ENCODE peak calls at places on chromosomes 1 and 21, in seven cellular contexts. Q is AG08396; N is activated CD8-positive, alpha-beta memory T cell treated with anti-CD3 and anti-CD28 coated beads for 1 hour; G is fibroblast of gingiva; W is hepatocyte; T is cardiac fibroblast; P is lung. S is an unnamed sample.

GRCh38 chr1:40313329-40313957 is 3.6 kb downstream of the COL9A2 start:
- DNase-seq in P (no peak), Q (no peak), W (no peak), N (no peak), T (peak), G (peak), S (no peak)

GRCh38 chr1:53592521-53592982 is 133.4 kb downstream of the DMRTB1 start:
- DNase-seq in P (peak), T (peak), Q (peak), G (peak), N (no peak), W (peak), S (no peak)

GRCh38 chr1:119827010-119827409 is 15.8 kb upstream of the REG4 start:
- DNase-seq in G (no peak), W (no peak), N (no peak), T (no peak), P (peak), Q (no peak), S (no peak)

GRCh38 chr1:179264506-179264905 is 29.1 kb upstream of the SOAT1 start:
- DNase-seq in T (peak), W (no peak), P (no peak), N (no peak), G (no peak), Q (no peak), S (no peak)

GRCh38 chr1:159935305-159935704 is 10.0 kb upstream of the TAGLN2 start:
- DNase-seq in G (no peak), N (no peak), Q (no peak), P (no peak), T (no peak), W (no peak), S (no peak)

GRCh38 chr1:177360791-177361190 is 190.0 kb downstream of the BRINP2 start:
- DNase-seq in P (no peak), W (no peak), T (no peak), Q (no peak), G (no peak), N (no peak), S (no peak)

GRCh38 chr1:211095381-211095780 is 38.6 kb downstream of the KCNH1 start:
- DNase-seq in P (no peak), G (no peak), W (no peak), T (no peak), N (no peak), Q (no peak), S (no peak)

GRCh38 chr1:98903261-98903660 is 101.4 kb downstream of the PLPPR5 start:
- DNase-seq in P (no peak), T (peak), W (no peak), N (no peak), Q (peak), G (peak), S (no peak)

GRCh38 chr1:93716974-93717373 is 35.3 kb upstream of the BCAR3 start:
- DNase-seq in T (peak), W (no peak), Q (no peak), G (no peak), P (no peak), N (no peak), S (no peak)

GRCh38 chr1:239311331-239311730 is 75.0 kb upstream of the CHRM3 start:
- DNase-seq in P (no peak), Q (no peak), G (no peak), N (no peak), W (no peak), T (no peak), S (no peak)

GRCh38 chr1:58823481-58824010 is 39.7 kb upstream of the JUN start:
- DNase-seq in W (peak), P (no peak), G (no peak), N (no peak), T (peak), Q (peak), S (no peak)

GRCh38 chr1:100391675-100392074 is 39.4 kb downstream of the CDC14A start:
- DNase-seq in W (no peak), N (no peak), P (no peak), T (no peak), G (no peak), Q (no peak), S (no peak)

GRCh38 chr21:44932366-44933181 is 7.3 kb upstream of the SLX9 start:
- DNase-seq in G (no peak), W (peak), N (no peak), P (no peak), T (no peak), Q (peak), S (no peak)

GRCh38 chr1:100362821-100363466 is 10.6 kb downstream of the CDC14A start:
- DNase-seq in Q (no peak), G (peak), W (no peak), T (no peak), P (no peak), N (no peak), S (no peak)

GRCh38 chr1:202553560-202554038 is 156.7 kb downstream of the SYT2 start:
- DNase-seq in W (peak), T (peak), Q (no peak), P (no peak), G (no peak), N (no peak), S (no peak)

GRCh38 chr1:119632836-119633235 is 15.2 kb downstream of the ZNF697 start:
- DNase-seq in N (no peak), T (peak), W (no peak), G (no peak), Q (no peak), P (no peak), S (no peak)

GRCh38 chr1:9198538-9199361 is 35.8 kb upstream of the H6PD start:
- DNase-seq in G (no peak), T (peak), P (no peak), N (no peak), W (peak), Q (peak), S (no peak)

GRCh38 chr1:184392779-184393522 is 6.1 kb downstream of the C1orf21 start:
- DNase-seq in G (no peak), N (no peak), Q (no peak), W (peak), P (no peak), T (no peak), S (no peak)

GRCh38 chr1:192983349-192983980 is 75.7 kb downstream of the UCHL5 start:
- DNase-seq in G (no peak), Q (no peak), W (no peak), N (no peak), T (no peak), P (no peak), S (no peak)

GRCh38 chr1:48619529-48619928 is 147.5 kb upstream of the SPATA6 start:
- DNase-seq in W (peak), G (no peak), T (no peak), P (no peak), N (no peak), Q (no peak), S (peak)

GRCh38 chr1:160855181-160855981 is 7.3 kb downstream of the CD244 start:
- DNase-seq in W (no peak), G (no peak), P (no peak), T (no peak), N (no peak), Q (no peak), S (no peak)

GRCh38 chr1:27816921-27817630 is 13.5 kb upstream of the PPP1R8 start:
- DNase-seq in G (peak), T (peak), P (no peak), N (no peak), W (peak), Q (peak), S (no peak)

GRCh38 chr1:77513839-77514763 is 168.4 kb downstream of the ZZZ3 start:
- DNase-seq in N (no peak), G (peak), P (no peak), Q (peak), T (peak), W (no peak), S (peak)